ENCODE peak calls at places on chromosome X, in nine cellular contexts. C is neural crest cell; N is NCI-H1694 treated with DMSO at 0.1 percent for 48 hours; P is effector memory CD4-positive, alpha-beta T cell; V is HEK293T; T is amniotic stem cell; Y is globus pallidus; Q is stomach; H is NCI-H2029. E is an unnamed sample.

GRCh38 chrX:70754169-70754843 is 154.2 kb downstream of the TEX11 start:
- DNase-seq in V (no peak), N (no peak), H (no peak), T (no peak), Q (no peak), C (no peak), P (no peak), Y (no peak), E (no peak)

GRCh38 chrX:44482575-44482974 is 60.1 kb downstream of the FUNDC1 start:
- DNase-seq in Q (no peak), T (no peak), H (no peak), V (no peak), N (no peak), Y (no peak), P (no peak), C (no peak), E (no peak)

GRCh38 chrX:43663173-43663572 is 7.1 kb downstream of the MAOA start:
- DNase-seq in Q (no peak), N (no peak), V (no peak), C (no peak), H (no peak), T (no peak), P (no peak), Y (no peak), E (no peak)

GRCh38 chrX:135454816-135455215 is 33.1 kb downstream of the SMIM10L2A start:
- DNase-seq in T (no peak), H (no peak), C (no peak), V (no peak), N (no peak), P (no peak), Y (no peak), Q (no peak), E (no peak)

GRCh38 chrX:10620121-10620699 is at the start of gene MID1:
- DNase-seq in N (peak; percentile 25), Q (peak; percentile 66), T (peak; percentile 13), Y (peak; percentile 49), V (peak; percentile 65), P (no peak), C (peak; percentile 46), H (no peak), E (peak; percentile 52)

GRCh38 chrX:15877380-15877779 is 22.8 kb upstream of the AP1S2 start:
- DNase-seq in V (no peak), C (no peak), T (no peak), H (no peak), Y (no peak), N (no peak), P (no peak), Q (no peak), E (no peak)

GRCh38 chrX:19849433-19850190 is 37.8 kb downstream of the SH3KBP1 start:
- DNase-seq in V (no peak), H (no peak), Q (no peak), T (no peak), P (no peak), N (no peak), Y (no peak), C (no peak), E (no peak)

GRCh38 chrX:23634181-23634580 is 33.1 kb upstream of the PRDX4 start:
- DNase-seq in P (no peak), C (no peak), H (no peak), Q (no peak), Y (no peak), T (no peak), V (no peak), N (no peak), E (no peak)

GRCh38 chrX:56745019-56745418 is 16.0 kb downstream of the NBDY start:
- DNase-seq in N (no peak), T (peak; percentile 1), P (no peak), C (no peak), V (no peak), Y (no peak), H (no peak), Q (no peak), E (no peak)

GRCh38 chrX:17613979-17614572 is 123.2 kb upstream of the SCML1 start:
- DNase-seq in Y (no peak), P (no peak), H (peak; percentile 45), C (no peak), N (no peak), T (no peak), V (peak; percentile 31), Q (peak; percentile 54), E (no peak)

GRCh38 chrX:133868687-133869086 is 116.7 kb downstream of the GPC3 start:
- DNase-seq in V (no peak), T (no peak), N (no peak), Q (no peak), Y (no peak), H (no peak), C (no peak), P (no peak), E (no peak)

GRCh38 chrX:101708180-101708579 is 48.5 kb upstream of the ARMCX2 start:
- DNase-seq in Y (no peak), V (no peak), C (no peak), P (no peak), H (no peak), N (no peak), Q (no peak), T (no peak), E (no peak)

GRCh38 chrX:123859828-123860505 is at the start of gene XIAP:
- DNase-seq in C (peak; percentile 56), N (peak; percentile 69), T (peak; percentile 61), Y (peak; percentile 79), V (peak; percentile 86), P (peak; percentile 42), H (peak; percentile 73), Q (peak; percentile 80), E (peak; percentile 77)

GRCh38 chrX:11269006-11269405 is 24.2 kb upstream of the AMELX start:
- DNase-seq in N (no peak), V (no peak), H (no peak), P (no peak), C (no peak), T (no peak), Q (no peak), Y (no peak), E (no peak)

GRCh38 chrX:9988762-9989161 is 21.6 kb downstream of the CLDN34 start:
- DNase-seq in N (no peak), P (no peak), C (no peak), Q (no peak), H (no peak), Y (no peak), T (no peak), V (no peak), E (no peak)

GRCh38 chrX:137563681-137564651 is 2.0 kb upstream of the ZIC3 start:
- DNase-seq in C (no peak), Q (no peak), T (no peak), H (no peak), Y (no peak), V (no peak), N (no peak), P (no peak), E (no peak)

GRCh38 chrX:130869239-130869638 is 33.8 kb downstream of the ENOX2 start:
- DNase-seq in Y (no peak), P (no peak), T (no peak), Q (no peak), C (no peak), N (no peak), V (no peak), H (no peak), E (no peak)